ENCODE peak calls at places on chromosome 1, in four cellular contexts. D is fibroblast of the aortic adventitia, H is coronary artery, Q is transverse colon. O is an unnamed sample.

GRCh38 chr1:157105988-157106812 is 6.6 kb upstream of the ETV3L start:
- DNase-seq in H (no peak), D (peak), Q (peak), O (no peak)

GRCh38 chr1:230047114-230047865 is 19.7 kb upstream of the GALNT2 start:
- DNase-seq in H (no peak), D (no peak), Q (no peak), O (no peak)

GRCh38 chr1:43980255-43981134 is 1.5 kb downstream of the B4GALT2 start:
- DNase-seq in Q (no peak), H (no peak), D (peak), O (no peak)

GRCh38 chr1:1989102-1989542 is 14.5 kb downstream of the CFAP74 start:
- DNase-seq in D (no peak), Q (no peak), H (no peak), O (no peak)

GRCh38 chr1:175675017-175675416 is 68.4 kb downstream of the TNR start:
- DNase-seq in D (no peak), Q (no peak), H (no peak), O (no peak)

GRCh38 chr1:183983371-183984105 is 54.0 kb downstream of the COLGALT2 start:
- DNase-seq in Q (no peak), D (peak), H (no peak), O (no peak)

GRCh38 chr1:109498161-109498801 is 4.4 kb downstream of the CYB561D1 start:
- DNase-seq in Q (no peak), D (peak), H (no peak), O (no peak)

GRCh38 chr1:221274373-221274772 is 395.1 kb downstream of the HLX start:
- DNase-seq in D (no peak), Q (no peak), H (no peak), O (no peak)

GRCh38 chr1:96334236-96334557 is 387.4 kb upstream of the PTBP2 start:
- DNase-seq in H (no peak), D (no peak), Q (no peak), O (no peak)

GRCh38 chr1:228976316-228976715 is 241.0 kb downstream of the RHOU start:
- DNase-seq in H (peak), D (no peak), Q (no peak), O (peak)

GRCh38 chr1:243623831-243624230 is 226.2 kb downstream of the AKT3 start:
- DNase-seq in H (no peak), D (no peak), Q (no peak), O (no peak)

GRCh38 chr1:2801535-2802291 is at the start of gene TTC34:
- DNase-seq in Q (peak), H (no peak), D (no peak), O (no peak)

GRCh38 chr1:234000557-234001081 is 96.1 kb downstream of the SLC35F3 start:
- DNase-seq in Q (no peak), H (no peak), D (no peak), O (no peak)

GRCh38 chr1:53294557-53294956 is 33.3 kb downstream of the LRP8 start:
- DNase-seq in Q (no peak), D (peak), H (no peak), O (no peak)

GRCh38 chr1:244226440-244226839 is 175.4 kb downstream of the ZBTB18 start:
- DNase-seq in D (no peak), H (no peak), Q (no peak), O (no peak)

GRCh38 chr1:151799179-151800022 is 5.8 kb downstream of the LINGO4 start:
- DNase-seq in H (no peak), Q (no peak), D (no peak), O (no peak)

DNA sequence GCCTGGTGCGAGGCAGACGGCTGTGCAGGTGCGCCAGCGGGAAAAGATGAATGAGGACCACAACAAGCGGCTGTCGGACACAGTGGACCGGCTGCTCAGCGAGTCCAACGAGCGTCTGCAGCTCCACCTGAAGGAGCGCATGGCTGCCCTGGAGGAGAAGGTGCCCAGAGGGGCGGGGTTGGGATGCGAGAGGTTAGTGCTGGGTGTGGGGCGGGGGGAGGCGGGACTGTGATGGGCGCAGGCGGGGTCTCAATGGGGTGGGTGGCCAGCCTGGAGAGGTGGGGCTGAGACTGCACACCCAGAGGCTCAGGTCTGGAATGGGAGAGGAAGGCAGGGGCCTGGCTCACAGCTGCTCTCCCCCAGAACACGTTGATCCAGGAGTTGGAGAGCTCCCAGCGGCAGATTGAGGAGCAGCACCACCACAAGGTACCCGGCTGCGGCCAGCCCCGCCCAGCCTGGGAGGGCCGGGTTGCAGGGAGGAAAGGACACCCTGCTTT is 22.3 kb downstream of the PPFIA4 start:
- DNase-seq in D (no peak), H (no peak), Q (no peak), O (no peak)
- TF ChIP-seq CTCF in D (no peak), H (no peak), Q (no peak), O (no peak)

GRCh38 chr1:23752909-23753308 is 9.6 kb downstream of the ELOA start:
- DNase-seq in Q (no peak), H (no peak), D (no peak), O (no peak)

GRCh38 chr1:23751815-23752200 is 8.5 kb downstream of the ELOA start:
- DNase-seq in H (no peak), Q (no peak), D (no peak), O (no peak)

GRCh38 chr1:23747947-23748346 is 4.7 kb downstream of the ELOA start:
- DNase-seq in D (no peak), H (no peak), Q (no peak), O (no peak)

GRCh38 chr1:23756676-23757075 is 13.4 kb downstream of the ELOA start:
- DNase-seq in H (no peak), D (peak), Q (no peak), O (no peak)

GRCh38 chr1:23751050-23751814 is 8.0 kb downstream of the ELOA start:
- DNase-seq in Q (peak), H (no peak), D (peak), O (no peak)
- TF ChIP-seq CTCF in Q (peak), H (no peak), D (peak), O (peak)

GRCh38 chr1:206693029-206693428 is 8.3 kb downstream of the MAPKAPK2 start:
- DNase-seq in D (peak), Q (peak), H (peak), O (no peak)
- TF ChIP-seq CTCF in D (no peak), Q (no peak), H (no peak), O (no peak)

DNA sequence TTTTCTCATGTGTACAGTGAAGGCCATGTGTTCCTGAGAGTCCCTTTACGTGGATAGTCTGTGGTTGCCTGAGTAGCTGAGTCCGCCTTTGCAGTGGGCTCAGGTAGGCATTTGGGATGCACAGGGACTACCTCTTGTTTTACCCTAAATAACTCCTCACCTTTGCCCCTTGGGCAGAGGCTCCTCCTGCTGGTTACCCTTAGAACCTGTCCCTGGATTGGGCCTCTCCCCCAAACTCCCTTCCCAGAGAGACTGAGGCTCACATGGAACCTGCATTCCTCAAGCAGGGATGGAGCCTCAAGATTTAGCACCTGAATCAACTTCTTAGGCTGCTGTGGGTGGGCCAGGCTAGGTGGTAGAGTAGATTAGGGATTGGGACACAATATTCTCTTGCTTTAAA is 111.7 kb downstream of the FOXD2 start:
- DNase-seq in H (no peak), D (no peak), Q (no peak), O (no peak)
- TF ChIP-seq CTCF in H (no peak), D (no peak), Q (no peak), O (no peak)